ENCODE peak calls at places on chromosomes 5 and 9, in seven cellular contexts. Y, N, G, D, X, L and R are unnamed samples.

GRCh38 chr5:54942064-54942778 is 43.2 kb downstream of the ESM1 start:
- DNase-seq in Y (no peak), N (no peak), D (peak; percentile 12), G (peak; percentile 31), L (no peak), X (no peak), R (no peak)

GRCh38 chr9:130287736-130288135 is 22.2 kb downstream of the HMCN2 start:
- DNase-seq in G (no peak), L (no peak), D (no peak), X (no peak), N (no peak), Y (no peak), R (no peak)

GRCh38 chr5:123429993-123430392 is 6.8 kb upstream of the CEP120 start:
- DNase-seq in N (no peak), Y (peak; percentile 67), D (peak; percentile 80), L (no peak), G (peak; percentile 98), X (no peak), R (peak; percentile 83)

GRCh38 chr5:96031811-96032261 is 70.2 kb upstream of the ELL2 start:
- DNase-seq in G (peak; percentile 34), X (no peak), N (no peak), D (peak; percentile 78), L (no peak), Y (peak; percentile 89), R (peak; percentile 58)

GRCh38 chr5:174312641-174313040 is 267.1 kb downstream of the NSG2 start:
- DNase-seq in G (no peak), N (no peak), L (no peak), D (no peak), Y (no peak), X (no peak), R (no peak)

GRCh38 chr9:87599901-87600610 is 102.4 kb downstream of the DAPK1 start:
- DNase-seq in G (peak; percentile 94), X (no peak), Y (peak; percentile 74), N (no peak), L (no peak), D (peak; percentile 92), R (peak; percentile 85)

GRCh38 chr5:56740000-56740399 is 75.3 kb upstream of the MAP3K1 start:
- DNase-seq in D (no peak), N (no peak), L (no peak), Y (no peak), X (no peak), G (peak; percentile 30), R (no peak)

GRCh38 chr9:106731910-106732309 is 131.1 kb upstream of the ZNF462 start:
- DNase-seq in L (no peak), X (no peak), N (no peak), D (no peak), G (no peak), Y (no peak), R (no peak)

GRCh38 chr9:92669890-92670708 is at the start of gene IPPK:
- DNase-seq in Y (peak; percentile 98), N (peak; percentile 97), X (peak; percentile 97), D (peak; percentile 98), L (peak; percentile 98), G (peak; percentile 99), R (peak; percentile 99)

GRCh38 chr5:31536873-31537272 is 4.8 kb downstream of the C5orf22 start:
- DNase-seq in G (no peak), D (no peak), N (no peak), L (no peak), Y (no peak), X (no peak), R (no peak)

GRCh38 chr9:14031761-14032279 is 282.1 kb downstream of the NFIB start:
- DNase-seq in Y (no peak), X (no peak), G (peak; percentile 60), L (no peak), N (no peak), D (peak; percentile 19), R (peak; percentile 15)

GRCh38 chr9:14033067-14033466 is 280.9 kb downstream of the NFIB start:
- DNase-seq in X (no peak), L (no peak), N (no peak), Y (no peak), G (no peak), D (no peak), R (no peak)

GRCh38 chr9:14029811-14030210 is 284.1 kb downstream of the NFIB start:
- DNase-seq in G (no peak), L (no peak), X (no peak), N (no peak), Y (no peak), D (no peak), R (no peak)

GRCh38 chr9:14030350-14030823 is 283.6 kb downstream of the NFIB start:
- DNase-seq in L (no peak), N (no peak), G (peak; percentile 95), D (peak; percentile 74), X (no peak), Y (peak; percentile 23), R (peak; percentile 90)

DNA sequence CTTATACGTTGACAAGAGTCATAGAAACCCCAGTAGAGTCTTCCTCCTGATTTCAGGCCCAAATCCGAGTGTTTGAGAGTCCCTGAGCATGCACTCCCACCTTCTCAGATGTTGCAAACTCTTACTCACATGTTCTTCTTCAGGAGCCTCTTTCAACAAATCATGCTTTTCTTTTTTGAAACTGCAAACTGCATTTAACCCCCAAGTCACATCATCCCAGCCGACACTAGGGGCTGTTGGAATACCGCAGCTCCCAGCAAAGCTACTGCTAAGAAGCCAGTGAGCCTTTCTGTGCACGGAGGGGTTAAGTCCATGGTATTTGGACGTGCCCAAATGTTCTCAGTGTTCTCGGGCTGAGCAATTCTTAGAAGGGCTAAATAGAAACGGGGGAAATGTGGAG is 282.9 kb downstream of the NFIB start:
- DNase-seq in D (peak; percentile 76), N (no peak), G (peak; percentile 97), X (no peak), L (no peak), Y (no peak), R (peak; percentile 83)
- TF ChIP-seq CTCF in D (peak; percentile 73), N (no peak), G (peak; percentile 62), X (no peak), L (no peak), Y (no peak), R (peak; percentile 37)

DNA sequence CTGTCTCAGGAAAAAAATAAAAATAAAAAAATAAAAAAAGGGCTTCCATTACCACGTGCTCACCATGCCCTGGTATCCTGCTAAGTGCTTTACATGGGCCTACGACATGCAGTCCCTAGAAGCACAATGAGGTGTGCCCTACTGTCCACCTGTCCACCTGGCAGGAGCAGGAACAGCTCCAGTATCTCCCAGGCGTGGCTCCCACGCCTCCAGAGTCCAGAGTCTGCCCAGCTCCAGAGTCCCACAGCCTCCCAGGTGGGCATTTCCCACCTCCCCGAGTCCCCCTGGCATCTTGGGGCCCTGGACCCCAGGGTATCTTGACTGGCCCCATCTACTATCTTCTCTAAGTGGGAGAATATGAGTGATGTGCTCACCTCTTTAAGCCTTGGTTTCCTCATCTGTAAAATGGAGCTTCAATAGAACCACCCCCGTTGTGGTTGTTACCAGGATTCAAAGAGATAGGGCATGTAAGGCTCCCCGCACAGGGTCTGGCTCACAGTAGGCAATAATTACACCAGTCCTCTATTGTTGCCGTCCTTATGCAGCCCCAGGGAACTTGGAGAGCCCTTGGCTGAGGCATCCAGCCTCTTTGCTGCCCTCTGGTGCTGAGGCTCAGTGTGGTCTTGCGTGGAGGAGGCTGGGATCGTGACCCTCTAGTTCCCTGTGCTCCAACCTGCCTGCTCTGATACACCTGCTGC is 8.9 kb downstream of the CXCL14 start:
- DNase-seq in D (peak; percentile 26), N (peak; percentile 55), Y (peak; percentile 21), X (no peak), G (peak; percentile 49), L (peak; percentile 36), R (peak; percentile 17)
- TF ChIP-seq CTCF in D (peak; percentile 80), N (peak; percentile 66), Y (peak; percentile 75), X (no peak), G (peak; percentile 63), L (no peak), R (peak; percentile 70)

DNA sequence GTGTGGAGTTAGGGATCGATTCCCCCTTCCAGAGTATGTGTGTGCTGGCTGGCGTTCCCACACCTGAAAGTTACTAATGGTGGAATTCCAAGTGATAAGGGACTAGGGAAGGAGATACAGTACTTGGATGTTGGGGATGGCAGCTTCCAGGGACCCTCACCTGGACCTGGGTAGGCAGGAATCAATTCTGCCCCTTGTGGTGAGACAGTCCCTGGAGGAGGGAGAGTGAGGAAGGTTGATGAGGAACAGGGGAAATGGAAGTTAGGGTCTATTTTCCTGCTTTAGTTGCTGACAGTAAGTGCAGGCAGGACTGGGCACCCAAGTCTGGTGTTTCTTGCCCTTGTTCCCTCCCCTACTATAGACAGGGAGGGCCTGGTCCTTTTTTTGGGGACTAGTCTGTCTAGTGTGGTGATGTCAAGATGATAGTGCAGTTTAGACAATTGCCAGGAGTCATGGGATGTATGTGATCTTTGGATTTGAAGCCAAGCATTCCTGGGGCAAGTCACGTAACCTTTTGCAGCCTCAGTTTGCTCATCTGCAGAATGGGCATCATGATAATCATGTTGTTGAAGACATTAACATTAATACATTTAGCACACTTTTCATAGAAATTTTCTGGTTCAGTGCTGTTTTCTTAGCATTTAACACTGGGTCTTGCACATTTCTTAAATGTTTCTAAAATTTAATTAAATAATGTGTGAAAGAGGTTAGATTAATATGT is 51.7 kb downstream of the DAB2IP start:
- DNase-seq in G (no peak), Y (no peak), L (no peak), X (no peak), N (no peak), D (no peak), R (no peak)
- TF ChIP-seq CTCF in G (peak; percentile 23), Y (peak; percentile 34), L (no peak), X (no peak), N (no peak), D (peak; percentile 51), R (peak; percentile 26)

GRCh38 chr5:35921930-35922329 is 16.5 kb downstream of the CAPSL start:
- DNase-seq in G (no peak), D (no peak), Y (no peak), X (no peak), N (no peak), L (no peak), R (no peak)
- TF ChIP-seq CTCF in G (no peak), D (no peak), Y (no peak), X (no peak), N (no peak), L (no peak), R (no peak)

GRCh38 chr9:32399110-32399815 is 14.8 kb downstream of the ACO1 start:
- DNase-seq in N (no peak), Y (no peak), G (no peak), L (no peak), X (no peak), D (no peak), R (no peak)

GRCh38 chr9:32401471-32401870 is 17.0 kb downstream of the ACO1 start:
- DNase-seq in L (no peak), X (no peak), N (no peak), Y (no peak), G (no peak), D (no peak), R (no peak)

GRCh38 chr9:32398207-32398606 is 13.8 kb downstream of the ACO1 start:
- DNase-seq in X (no peak), D (peak; percentile 59), N (no peak), L (no peak), Y (peak; percentile 39), G (no peak), R (no peak)

GRCh38 chr9:32394381-32395049 is 10.1 kb downstream of the ACO1 start:
- DNase-seq in L (no peak), D (no peak), X (no peak), G (no peak), N (no peak), Y (no peak), R (no peak)

GRCh38 chr9:32395483-32396216 is 11.2 kb downstream of the ACO1 start:
- DNase-seq in L (no peak), Y (peak; percentile 86), N (no peak), X (no peak), G (peak; percentile 96), D (peak; percentile 93), R (peak; percentile 88)
- TF ChIP-seq CTCF in L (no peak), Y (peak; percentile 68), N (no peak), X (no peak), G (peak; percentile 43), D (peak; percentile 72), R (peak; percentile 53)